ENCODE peak calls at places on chromosomes 6 and 20, in four cellular contexts. S, V, T and Y are unnamed samples.

GRCh38 chr6:135686784-135687301 is 164.7 kb upstream of the PDE7B start:
- DNase-seq in T (no peak), S (no peak), V (no peak), Y (no peak)

GRCh38 chr20:50110141-50111047 is 2.6 kb downstream of the UBE2V1 start:
- DNase-seq in S (peak), T (no peak), V (no peak), Y (no peak)

GRCh38 chr6:131059486-131059885 is 3.6 kb downstream of the EPB41L2 start:
- DNase-seq in T (no peak), V (no peak), S (no peak), Y (no peak)

GRCh38 chr20:58310291-58310782 is 822 bp downstream of the RAB22A start:
- DNase-seq in T (no peak), V (no peak), S (peak), Y (no peak)

GRCh38 chr20:50015993-50016770 is 33.4 kb downstream of the SNAI1 start:
- DNase-seq in T (no peak), S (no peak), V (no peak), Y (no peak)

GRCh38 chr6:170018422-170019258 is 267.2 kb downstream of the ERMARD start:
- DNase-seq in V (no peak), S (no peak), T (no peak), Y (no peak)

GRCh38 chr6:168361766-168362165 is 42.2 kb upstream of the DACT2 start:
- DNase-seq in S (no peak), T (no peak), V (no peak), Y (peak)

GRCh38 chr6:25883991-25884390 is 9.9 kb upstream of the SLC17A3 start:
- DNase-seq in S (no peak), T (no peak), V (no peak), Y (no peak)

GRCh38 chr6:34934516-34934915 is 45.5 kb downstream of the ANKS1A start:
- DNase-seq in S (no peak), T (no peak), V (peak), Y (no peak)

GRCh38 chr6:112233864-112234263 is 20.5 kb downstream of the LAMA4 start:
- DNase-seq in T (no peak), V (no peak), S (no peak), Y (no peak)

GRCh38 chr6:167475947-167476346 is 151.1 kb downstream of the TTLL2 start:
- DNase-seq in S (no peak), V (no peak), T (no peak), Y (no peak)

GRCh38 chr6:44237813-44238433 is 9.0 kb upstream of the HSP90AB1 start:
- DNase-seq in T (no peak), S (peak), V (peak), Y (peak)

GRCh38 chr20:35467339-35468224 is 12.2 kb downstream of the CEP250 start:
- DNase-seq in S (no peak), V (no peak), T (no peak), Y (no peak)

GRCh38 chr20:62929051-62929538 is 2.8 kb upstream of the DIDO1 start:
- DNase-seq in V (peak), S (no peak), T (no peak), Y (peak)

GRCh38 chr6:9502991-9503761 is 911.7 kb downstream of the TFAP2A start:
- DNase-seq in T (no peak), V (no peak), S (no peak), Y (no peak)

GRCh38 chr20:47664744-47665143 is 120.5 kb downstream of the SULF2 start:
- DNase-seq in T (no peak), V (no peak), S (no peak), Y (no peak)

GRCh38 chr20:5886788-5887187 is 63.5 kb downstream of the TRMT6 start:
- DNase-seq in V (no peak), T (no peak), S (no peak), Y (no peak)

GRCh38 chr6:63649269-63649668 is 13.7 kb downstream of the PHF3 start:
- DNase-seq in T (no peak), V (no peak), S (no peak), Y (no peak)

GRCh38 chr6:69584536-69584912 is 212.3 kb downstream of the LMBRD1 start:
- DNase-seq in V (no peak), T (no peak), S (no peak), Y (no peak)

GRCh38 chr6:48068326-48069191 is 42.4 kb downstream of the PTCHD4 start:
- DNase-seq in V (no peak), T (no peak), S (no peak), Y (peak)

GRCh38 chr20:54154439-54154838 is 19.3 kb downstream of the CYP24A1 start:
- DNase-seq in S (no peak), V (no peak), T (no peak), Y (no peak)

GRCh38 chr20:45157977-45158376 is 16.7 kb upstream of the PI3 start:
- DNase-seq in T (no peak), S (no peak), V (no peak), Y (no peak)

GRCh38 chr6:56245903-56246351 is 1.5 kb downstream of the COL21A1 start:
- DNase-seq in S (no peak), V (no peak), T (no peak), Y (no peak)

GRCh38 chr6:13261464-13261994 is 66.8 kb downstream of the TBC1D7 start:
- DNase-seq in T (no peak), S (peak), V (no peak), Y (no peak)

GRCh38 chr6:29627762-29628418 is 5.1 kb downstream of the GABBR1 start:
- DNase-seq in T (no peak), S (no peak), V (peak), Y (peak)

GRCh38 chr6:35145757-35146156 is 4.6 kb upstream of the TCP11 start:
- DNase-seq in V (no peak), S (no peak), T (no peak), Y (no peak)

GRCh38 chr6:143187173-143187908 is 126.7 kb downstream of the AIG1 start:
- DNase-seq in V (no peak), T (no peak), S (no peak), Y (no peak)

GRCh38 chr20:49669601-49670189 is 44.0 kb downstream of the B4GALT5 start:
- DNase-seq in S (peak), T (no peak), V (no peak), Y (no peak)

GRCh38 chr6:12009904-12010634 is 2.0 kb upstream of the HIVEP1 start:
- DNase-seq in T (no peak), S (peak), V (no peak), Y (no peak)

GRCh38 chr6:12012231-12012565 is at the start of gene HIVEP1:
- DNase-seq in S (peak), T (no peak), V (peak), Y (peak)

GRCh38 chr6:12010635-12011275 is 1.4 kb upstream of the HIVEP1 start:
- DNase-seq in S (peak), V (peak), T (peak), Y (peak)

GRCh38 chr6:12012566-12013367 is 655 bp downstream of the HIVEP1 start:
- DNase-seq in T (no peak), S (peak), V (peak), Y (peak)

GRCh38 chr6:12011276-12012112 is 618 bp upstream of the HIVEP1 start:
- DNase-seq in S (peak), V (peak), T (peak), Y (peak)
- H3K4me3 ChIP-seq in S (no peak), V (peak), T (peak), Y (peak)

GRCh38 chr6:126475449-126475848 is 135.5 kb downstream of the CENPW start:
- DNase-seq in T (no peak), S (no peak), V (no peak), Y (no peak)

GRCh38 chr6:126477678-126478077 is 137.8 kb downstream of the CENPW start:
- DNase-seq in S (no peak), T (no peak), V (no peak), Y (no peak)

GRCh38 chr6:126481319-126481718 is 141.4 kb downstream of the CENPW start:
- DNase-seq in V (no peak), T (no peak), S (no peak), Y (no peak)

DNA sequence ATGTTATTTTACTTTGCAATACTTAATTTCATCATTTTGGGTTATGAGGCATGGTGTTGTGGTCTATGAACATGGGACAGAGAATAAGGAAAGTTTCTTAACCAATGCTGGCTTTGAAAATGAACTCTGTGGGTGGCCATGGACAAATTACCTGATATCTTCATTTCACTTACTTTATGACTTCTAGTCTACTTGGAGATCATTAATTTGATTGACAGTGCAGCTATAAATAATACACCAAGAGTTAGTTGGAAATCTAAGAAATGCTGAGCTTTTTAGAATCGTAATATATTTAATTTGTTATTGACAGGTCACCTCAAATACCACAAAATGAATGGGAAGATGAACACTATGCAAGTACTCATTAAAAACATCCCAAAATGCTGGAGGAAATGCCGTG is 140.4 kb downstream of the CENPW start:
- DNase-seq in S (no peak), V (no peak), T (no peak), Y (no peak)
- TF ChIP-seq CTCF in S (no peak), V (no peak), T (no peak), Y (no peak)

DNA sequence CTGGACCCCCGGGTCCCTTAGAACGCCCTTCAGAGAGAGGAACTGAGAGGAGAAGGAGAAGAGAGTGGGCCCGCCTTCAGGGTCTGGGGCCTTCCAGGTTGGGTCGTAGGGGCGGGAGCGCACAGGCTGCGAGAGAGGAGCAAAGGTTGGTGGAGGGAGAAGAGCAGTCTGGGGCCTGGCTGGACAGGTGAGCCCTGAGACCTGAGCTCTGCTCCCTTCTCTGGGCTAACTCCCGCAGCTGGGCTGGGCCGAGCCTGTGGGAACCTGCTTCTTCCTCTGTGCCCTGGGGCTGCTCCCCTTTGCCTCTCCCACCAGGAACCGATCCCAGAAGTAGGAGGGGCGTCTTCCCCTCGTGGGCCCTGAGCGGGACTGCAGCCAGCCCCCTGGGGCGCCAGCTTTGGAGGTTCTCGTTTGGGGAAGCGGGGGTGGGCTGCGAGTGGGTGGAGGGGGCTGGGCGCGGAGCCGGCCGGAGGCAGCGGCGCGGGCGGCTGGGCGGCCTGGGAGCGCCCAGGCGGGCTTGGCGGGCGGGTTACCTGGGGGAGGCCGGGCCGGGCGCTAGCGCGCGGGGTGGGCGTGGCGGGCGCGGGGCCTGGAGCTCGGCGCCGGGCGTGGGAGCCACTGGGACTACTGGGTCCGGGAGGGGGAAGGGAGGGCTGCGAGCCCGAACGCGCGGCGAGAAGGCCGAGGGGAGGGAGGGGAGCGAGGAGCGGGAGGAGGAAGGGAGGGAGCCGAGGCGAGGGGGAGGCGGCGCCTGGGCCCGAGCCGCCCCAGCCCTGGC is at the start of gene DDR1:
- DNase-seq in T (no peak), V (peak), S (no peak), Y (peak)
- H3K4me3 ChIP-seq in T (peak), V (peak), S (peak), Y (peak)

GRCh38 chr20:41604002-41604401 is 14.2 kb downstream of the CHD6 start:
- DNase-seq in S (no peak), V (no peak), T (no peak), Y (no peak)
- TF ChIP-seq CTCF in S (no peak), V (no peak), T (peak), Y (no peak)

DNA sequence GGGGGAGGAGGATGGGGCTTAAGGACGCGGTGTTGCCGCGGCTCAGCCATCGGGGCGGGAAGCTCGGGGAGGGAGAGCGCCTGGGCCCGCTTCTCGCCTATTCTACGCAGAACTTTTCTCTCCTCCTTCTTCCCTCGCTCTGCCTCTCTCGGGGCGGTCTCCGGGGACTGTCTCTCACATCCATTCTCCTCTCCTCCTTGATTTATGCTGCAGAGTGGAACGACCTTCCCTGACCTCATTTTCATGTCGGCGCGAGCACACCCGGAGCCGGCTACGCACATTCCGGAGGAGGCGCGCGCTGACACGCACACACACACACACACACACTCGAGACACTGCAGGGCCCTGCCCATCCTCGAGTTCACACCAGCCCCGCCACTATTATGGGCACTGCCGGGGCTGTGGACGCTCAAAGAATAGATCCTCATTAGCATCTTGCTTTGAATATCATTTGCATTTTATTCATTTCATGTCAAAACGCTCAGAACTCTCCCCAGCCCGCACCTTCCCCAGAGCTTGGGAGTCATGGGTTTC is 36.7 kb downstream of the NCR2 start:
- DNase-seq in S (no peak), T (no peak), V (no peak), Y (no peak)
- H3K4me3 ChIP-seq in S (no peak), T (peak), V (peak), Y (no peak)

GRCh38 chr6:151490996-151491395 is 2.8 kb upstream of the CCDC170 start:
- DNase-seq in V (no peak), T (no peak), S (no peak), Y (no peak)

GRCh38 chr6:151497935-151498726 is 4.3 kb downstream of the CCDC170 start:
- DNase-seq in V (no peak), T (no peak), S (peak), Y (no peak)

GRCh38 chr6:151495380-151495779 is 1.6 kb downstream of the CCDC170 start:
- DNase-seq in V (no peak), T (no peak), S (no peak), Y (no peak)

GRCh38 chr6:151493495-151494234 is at the start of gene CCDC170:
- DNase-seq in S (peak), V (peak), T (no peak), Y (peak)

GRCh38 chr6:151494235-151494950 is 576 bp downstream of the CCDC170 start:
- DNase-seq in T (no peak), V (peak), S (peak), Y (peak)
- TF ChIP-seq CTCF in T (no peak), V (no peak), S (no peak), Y (no peak)